ENCODE peak calls at places on chromosomes 5 and 9, in eight cellular contexts. One of them, this sample, is unnamed.

GRCh38 chr5:161314033-161314432 is 232.5 kb downstream of the GABRB2 start:
- DNase-seq in fibroblast of lung: no peak
- DNase-seq in GM12864: no peak
- DNase-seq in skeletal muscle cell: no peak
- DNase-seq in CD4-positive, alpha-beta memory T cell: no peak
- DNase-seq in dorsolateral prefrontal cortex: no peak
- DNase-seq in psoas muscle: no peak
- DNase-seq in choroid plexus epithelial cell: no peak
- DNase-seq in this sample: no peak

GRCh38 chr5:131821221-131821620 is 24.4 kb upstream of the FNIP1 start:
- DNase-seq in fibroblast of lung: no peak
- DNase-seq in GM12864: no peak
- DNase-seq in skeletal muscle cell: no peak
- DNase-seq in CD4-positive, alpha-beta memory T cell: no peak
- DNase-seq in dorsolateral prefrontal cortex: no peak
- DNase-seq in psoas muscle: no peak
- DNase-seq in choroid plexus epithelial cell: peak
- DNase-seq in this sample: peak

GRCh38 chr9:5110867-5111681 is 74.4 kb downstream of the INSL6 start:
- DNase-seq in fibroblast of lung: no peak
- DNase-seq in GM12864: no peak
- DNase-seq in skeletal muscle cell: no peak
- DNase-seq in CD4-positive, alpha-beta memory T cell: no peak
- DNase-seq in dorsolateral prefrontal cortex: no peak
- DNase-seq in psoas muscle: peak
- DNase-seq in choroid plexus epithelial cell: no peak
- DNase-seq in this sample: no peak

GRCh38 chr9:106621299-106621920 is 241.6 kb upstream of the ZNF462 start:
- DNase-seq in fibroblast of lung: peak
- DNase-seq in GM12864: no peak
- DNase-seq in skeletal muscle cell: peak
- DNase-seq in CD4-positive, alpha-beta memory T cell: no peak
- DNase-seq in dorsolateral prefrontal cortex: no peak
- DNase-seq in psoas muscle: no peak
- DNase-seq in choroid plexus epithelial cell: peak
- DNase-seq in this sample: no peak

GRCh38 chr9:4175846-4176245 is 124.0 kb downstream of the GLIS3 start:
- DNase-seq in fibroblast of lung: no peak
- DNase-seq in GM12864: no peak
- DNase-seq in skeletal muscle cell: no peak
- DNase-seq in CD4-positive, alpha-beta memory T cell: no peak
- DNase-seq in dorsolateral prefrontal cortex: no peak
- DNase-seq in psoas muscle: no peak
- DNase-seq in choroid plexus epithelial cell: no peak
- DNase-seq in this sample: no peak

GRCh38 chr9:84305452-84306131 is 35.0 kb downstream of the SLC28A3 start:
- DNase-seq in fibroblast of lung: no peak
- DNase-seq in GM12864: no peak
- DNase-seq in skeletal muscle cell: no peak
- DNase-seq in CD4-positive, alpha-beta memory T cell: no peak
- DNase-seq in dorsolateral prefrontal cortex: no peak
- DNase-seq in psoas muscle: no peak
- DNase-seq in choroid plexus epithelial cell: no peak
- DNase-seq in this sample: no peak

GRCh38 chr9:110260911-110261310 is 4.6 kb upstream of the TXN start:
- DNase-seq in fibroblast of lung: no peak
- DNase-seq in GM12864: no peak
- DNase-seq in skeletal muscle cell: no peak
- DNase-seq in CD4-positive, alpha-beta memory T cell: no peak
- DNase-seq in dorsolateral prefrontal cortex: no peak
- DNase-seq in psoas muscle: no peak
- DNase-seq in choroid plexus epithelial cell: no peak
- DNase-seq in this sample: no peak

GRCh38 chr5:18314192-18314778 is 680.0 kb downstream of the TAF11L14 start:
- DNase-seq in fibroblast of lung: peak
- DNase-seq in GM12864: no peak
- DNase-seq in skeletal muscle cell: no peak
- DNase-seq in CD4-positive, alpha-beta memory T cell: no peak
- DNase-seq in dorsolateral prefrontal cortex: no peak
- DNase-seq in psoas muscle: no peak
- DNase-seq in choroid plexus epithelial cell: peak
- DNase-seq in this sample: peak

GRCh38 chr5:123460296-123460729 is 37.1 kb upstream of the CEP120 start:
- DNase-seq in fibroblast of lung: no peak
- DNase-seq in GM12864: no peak
- DNase-seq in skeletal muscle cell: no peak
- DNase-seq in CD4-positive, alpha-beta memory T cell: peak
- DNase-seq in dorsolateral prefrontal cortex: no peak
- DNase-seq in psoas muscle: no peak
- DNase-seq in choroid plexus epithelial cell: peak
- DNase-seq in this sample: peak

GRCh38 chr9:87581949-87582637 is 84.4 kb downstream of the DAPK1 start:
- DNase-seq in fibroblast of lung: no peak
- DNase-seq in GM12864: no peak
- DNase-seq in skeletal muscle cell: no peak
- DNase-seq in CD4-positive, alpha-beta memory T cell: no peak
- DNase-seq in dorsolateral prefrontal cortex: no peak
- DNase-seq in psoas muscle: no peak
- DNase-seq in choroid plexus epithelial cell: no peak
- DNase-seq in this sample: no peak

GRCh38 chr9:87578625-87579024 is 81.0 kb downstream of the DAPK1 start:
- DNase-seq in fibroblast of lung: no peak
- DNase-seq in GM12864: no peak
- DNase-seq in skeletal muscle cell: no peak
- DNase-seq in CD4-positive, alpha-beta memory T cell: no peak
- DNase-seq in dorsolateral prefrontal cortex: no peak
- DNase-seq in psoas muscle: no peak
- DNase-seq in choroid plexus epithelial cell: peak
- DNase-seq in this sample: no peak

GRCh38 chr9:87579761-87580626 is 82.3 kb downstream of the DAPK1 start:
- DNase-seq in fibroblast of lung: no peak
- DNase-seq in GM12864: no peak
- DNase-seq in skeletal muscle cell: no peak
- DNase-seq in CD4-positive, alpha-beta memory T cell: no peak
- DNase-seq in dorsolateral prefrontal cortex: no peak
- DNase-seq in psoas muscle: no peak
- DNase-seq in choroid plexus epithelial cell: no peak
- DNase-seq in this sample: no peak

GRCh38 chr9:87581513-87581912 is 83.8 kb downstream of the DAPK1 start:
- DNase-seq in fibroblast of lung: peak
- DNase-seq in GM12864: no peak
- DNase-seq in skeletal muscle cell: no peak
- DNase-seq in CD4-positive, alpha-beta memory T cell: no peak
- DNase-seq in dorsolateral prefrontal cortex: no peak
- DNase-seq in psoas muscle: no peak
- DNase-seq in choroid plexus epithelial cell: peak
- DNase-seq in this sample: peak

DNA sequence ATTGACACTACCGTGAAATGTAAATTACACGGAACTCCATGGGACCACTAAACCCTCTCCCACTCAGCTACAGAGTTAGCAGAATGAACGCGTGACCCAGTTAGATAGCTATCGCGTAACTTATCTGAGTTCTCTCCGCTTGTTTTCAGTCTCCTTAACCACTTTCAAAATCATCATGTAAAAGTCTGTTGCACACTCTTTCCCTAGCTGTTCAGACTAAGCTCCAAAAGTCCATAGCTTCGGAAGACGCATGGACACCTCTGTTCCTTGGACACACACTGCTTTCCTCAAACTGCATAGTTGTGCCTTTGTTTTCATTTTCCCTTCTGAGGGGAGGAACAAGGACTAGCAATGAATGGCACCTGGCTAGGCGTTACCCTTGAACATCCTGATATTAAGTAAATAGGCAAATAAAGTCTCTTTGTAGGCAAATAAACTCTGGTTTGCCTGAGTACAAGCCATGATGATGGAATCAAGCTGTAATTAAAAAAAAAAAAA is 83.3 kb downstream of the DAPK1 start:
- DNase-seq in fibroblast of lung: no peak
- DNase-seq in GM12864: no peak
- DNase-seq in skeletal muscle cell: no peak
- DNase-seq in CD4-positive, alpha-beta memory T cell: no peak
- DNase-seq in dorsolateral prefrontal cortex: no peak
- DNase-seq in psoas muscle: no peak
- DNase-seq in choroid plexus epithelial cell: no peak
- DNase-seq in this sample: no peak
- H3K4me3 ChIP-seq in fibroblast of lung: no peak
- H3K4me3 ChIP-seq in GM12864: no peak
- H3K4me3 ChIP-seq in skeletal muscle cell: no peak
- H3K4me3 ChIP-seq in CD4-positive, alpha-beta memory T cell: no peak
- H3K4me3 ChIP-seq in dorsolateral prefrontal cortex: no peak
- H3K4me3 ChIP-seq in psoas muscle: no peak
- H3K4me3 ChIP-seq in choroid plexus epithelial cell: no peak
- H3K4me3 ChIP-seq in this sample: no peak

GRCh38 chr5:31819926-31820516 is 181.1 kb downstream of the PDZD2 start:
- DNase-seq in fibroblast of lung: no peak
- DNase-seq in GM12864: no peak
- DNase-seq in skeletal muscle cell: no peak
- DNase-seq in CD4-positive, alpha-beta memory T cell: no peak
- DNase-seq in dorsolateral prefrontal cortex: no peak
- DNase-seq in psoas muscle: no peak
- DNase-seq in choroid plexus epithelial cell: no peak
- DNase-seq in this sample: no peak

GRCh38 chr5:31827862-31828261 is 188.9 kb downstream of the PDZD2 start:
- DNase-seq in fibroblast of lung: peak
- DNase-seq in GM12864: no peak
- DNase-seq in skeletal muscle cell: peak
- DNase-seq in CD4-positive, alpha-beta memory T cell: no peak
- DNase-seq in dorsolateral prefrontal cortex: no peak
- DNase-seq in psoas muscle: no peak
- DNase-seq in choroid plexus epithelial cell: peak
- DNase-seq in this sample: no peak

GRCh38 chr5:31824886-31825774 is 186.2 kb downstream of the PDZD2 start:
- DNase-seq in fibroblast of lung: peak
- DNase-seq in GM12864: no peak
- DNase-seq in skeletal muscle cell: peak
- DNase-seq in CD4-positive, alpha-beta memory T cell: peak
- DNase-seq in dorsolateral prefrontal cortex: peak
- DNase-seq in psoas muscle: no peak
- DNase-seq in choroid plexus epithelial cell: peak
- DNase-seq in this sample: peak

GRCh38 chr5:31823477-31823876 is 184.5 kb downstream of the PDZD2 start:
- DNase-seq in fibroblast of lung: no peak
- DNase-seq in GM12864: no peak
- DNase-seq in skeletal muscle cell: no peak
- DNase-seq in CD4-positive, alpha-beta memory T cell: no peak
- DNase-seq in dorsolateral prefrontal cortex: no peak
- DNase-seq in psoas muscle: no peak
- DNase-seq in choroid plexus epithelial cell: peak
- DNase-seq in this sample: peak

GRCh38 chr5:31825775-31826068 is 186.8 kb downstream of the PDZD2 start:
- DNase-seq in fibroblast of lung: no peak
- DNase-seq in GM12864: no peak
- DNase-seq in skeletal muscle cell: no peak
- DNase-seq in CD4-positive, alpha-beta memory T cell: no peak
- DNase-seq in dorsolateral prefrontal cortex: no peak
- DNase-seq in psoas muscle: no peak
- DNase-seq in choroid plexus epithelial cell: no peak
- DNase-seq in this sample: no peak
- H3K4me3 ChIP-seq in fibroblast of lung: no peak
- H3K4me3 ChIP-seq in GM12864: no peak
- H3K4me3 ChIP-seq in skeletal muscle cell: no peak
- H3K4me3 ChIP-seq in CD4-positive, alpha-beta memory T cell: no peak
- H3K4me3 ChIP-seq in dorsolateral prefrontal cortex: no peak
- H3K4me3 ChIP-seq in psoas muscle: no peak
- H3K4me3 ChIP-seq in choroid plexus epithelial cell: no peak
- H3K4me3 ChIP-seq in this sample: no peak

GRCh38 chr5:59660737-59661136 is 232.8 kb downstream of the PDE4D start:
- DNase-seq in fibroblast of lung: peak
- DNase-seq in GM12864: no peak
- DNase-seq in skeletal muscle cell: no peak
- DNase-seq in CD4-positive, alpha-beta memory T cell: no peak
- DNase-seq in dorsolateral prefrontal cortex: no peak
- DNase-seq in psoas muscle: no peak
- DNase-seq in choroid plexus epithelial cell: peak
- DNase-seq in this sample: peak

GRCh38 chr5:59661939-59662615 is 231.4 kb downstream of the PDE4D start:
- DNase-seq in fibroblast of lung: peak
- DNase-seq in GM12864: no peak
- DNase-seq in skeletal muscle cell: no peak
- DNase-seq in CD4-positive, alpha-beta memory T cell: no peak
- DNase-seq in dorsolateral prefrontal cortex: no peak
- DNase-seq in psoas muscle: no peak
- DNase-seq in choroid plexus epithelial cell: peak
- DNase-seq in this sample: peak

GRCh38 chr5:59661306-59661705 is 232.2 kb downstream of the PDE4D start:
- DNase-seq in fibroblast of lung: peak
- DNase-seq in GM12864: no peak
- DNase-seq in skeletal muscle cell: no peak
- DNase-seq in CD4-positive, alpha-beta memory T cell: no peak
- DNase-seq in dorsolateral prefrontal cortex: no peak
- DNase-seq in psoas muscle: no peak
- DNase-seq in choroid plexus epithelial cell: peak
- DNase-seq in this sample: no peak

GRCh38 chr5:59666709-59667108 is 226.8 kb downstream of the PDE4D start:
- DNase-seq in fibroblast of lung: no peak
- DNase-seq in GM12864: no peak
- DNase-seq in skeletal muscle cell: no peak
- DNase-seq in CD4-positive, alpha-beta memory T cell: no peak
- DNase-seq in dorsolateral prefrontal cortex: no peak
- DNase-seq in psoas muscle: no peak
- DNase-seq in choroid plexus epithelial cell: no peak
- DNase-seq in this sample: no peak

DNA sequence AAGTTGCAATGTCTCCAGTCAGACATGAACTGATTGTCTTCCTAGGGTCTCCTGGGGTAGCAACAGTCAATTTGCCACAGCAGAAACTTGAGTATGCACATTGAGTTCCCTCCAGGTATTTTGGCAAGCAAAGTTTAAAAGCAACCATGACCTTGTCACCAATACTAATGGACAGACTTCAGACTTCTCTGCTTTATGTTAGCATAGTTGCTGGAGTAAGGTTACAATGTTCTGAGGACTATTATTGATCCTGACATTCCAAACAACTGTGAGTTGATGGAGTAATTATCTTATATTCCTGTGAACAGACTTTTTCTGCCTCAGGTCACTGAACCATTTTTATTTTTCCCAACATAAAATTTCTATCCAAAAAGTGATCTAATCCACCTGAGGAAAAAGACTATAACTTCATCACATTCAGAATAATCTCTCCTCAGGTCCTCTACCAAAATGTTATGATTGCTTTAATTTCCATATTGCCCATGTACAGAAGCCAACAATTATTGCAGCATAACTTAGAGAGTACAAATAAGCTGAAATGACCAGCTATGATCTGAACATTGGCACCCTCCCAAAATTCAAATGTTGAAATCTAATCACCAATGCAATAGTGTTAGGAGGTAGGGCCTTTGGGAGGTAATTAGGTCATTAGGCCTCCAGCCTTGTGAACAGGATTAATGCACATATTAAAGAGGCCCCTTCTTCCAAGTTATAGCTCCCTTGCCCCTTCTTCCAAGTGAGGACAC is 228.3 kb downstream of the PDE4D start:
- DNase-seq in fibroblast of lung: peak
- DNase-seq in GM12864: no peak
- DNase-seq in skeletal muscle cell: no peak
- DNase-seq in CD4-positive, alpha-beta memory T cell: no peak
- DNase-seq in dorsolateral prefrontal cortex: no peak
- DNase-seq in psoas muscle: no peak
- DNase-seq in choroid plexus epithelial cell: peak
- DNase-seq in this sample: peak
- H3K4me3 ChIP-seq in fibroblast of lung: no peak
- H3K4me3 ChIP-seq in GM12864: no peak
- H3K4me3 ChIP-seq in skeletal muscle cell: no peak
- H3K4me3 ChIP-seq in CD4-positive, alpha-beta memory T cell: no peak
- H3K4me3 ChIP-seq in dorsolateral prefrontal cortex: no peak
- H3K4me3 ChIP-seq in psoas muscle: no peak
- H3K4me3 ChIP-seq in choroid plexus epithelial cell: no peak
- H3K4me3 ChIP-seq in this sample: no peak

GRCh38 chr5:177363565-177363964 is 5.8 kb downstream of the RGS14 start:
- DNase-seq in fibroblast of lung: no peak
- DNase-seq in GM12864: no peak
- DNase-seq in skeletal muscle cell: no peak
- DNase-seq in CD4-positive, alpha-beta memory T cell: no peak
- DNase-seq in dorsolateral prefrontal cortex: no peak
- DNase-seq in psoas muscle: no peak
- DNase-seq in choroid plexus epithelial cell: no peak
- DNase-seq in this sample: no peak
- H3K4me3 ChIP-seq in fibroblast of lung: no peak
- H3K4me3 ChIP-seq in GM12864: peak
- H3K4me3 ChIP-seq in skeletal muscle cell: peak
- H3K4me3 ChIP-seq in CD4-positive, alpha-beta memory T cell: peak
- H3K4me3 ChIP-seq in dorsolateral prefrontal cortex: peak
- H3K4me3 ChIP-seq in psoas muscle: peak
- H3K4me3 ChIP-seq in choroid plexus epithelial cell: no peak
- H3K4me3 ChIP-seq in this sample: peak

This sample was measured in fibroblast of pulmonary artery.